ENCODE peak calls at places on chromosomes 2 and 18, in five cellular contexts. J is H7, B is omental fat pad, W is fibroblast of the conjunctiva, A is activated T-cell treated with anti-CD3 and anti-CD28 coated beads for 1 hour. F is an unnamed sample.
A peak's percentile ranks its signal among the peaks of the same experiment; 100 is the strongest.

GRCh38 chr2:9640403-9641104 is 9.8 kb upstream of the YWHAQ start:
- DNase-seq in B (no peak), J (no peak), W (no peak), A (no peak), F (no peak)

GRCh38 chr2:236061497-236061896 is 106.7 kb downstream of the GBX2 start:
- DNase-seq in J (peak; percentile 78), W (no peak), A (no peak), B (no peak), F (no peak)

GRCh38 chr2:71126957-71127356 is 3.1 kb downstream of the MCEE start:
- DNase-seq in W (no peak), J (no peak), B (no peak), A (no peak), F (no peak)

GRCh38 chr18:76209597-76209996 is 285.4 kb downstream of the ZNF516 start:
- DNase-seq in J (no peak), W (peak; percentile 17), A (no peak), B (no peak), F (no peak)

GRCh38 chr2:101002562-101003277 is 631 bp downstream of the RPL31 start:
- DNase-seq in A (no peak), J (no peak), B (no peak), W (no peak), F (no peak)

GRCh38 chr2:195600796-195601195 is 56.2 kb upstream of the SLC39A10 start:
- DNase-seq in W (no peak), A (no peak), B (no peak), J (no peak), F (no peak)

GRCh38 chr2:56500317-56500716 is 316.5 kb downstream of the CCDC85A start:
- DNase-seq in J (no peak), B (no peak), W (no peak), A (no peak), F (no peak)

GRCh38 chr2:238255636-238256035 is 15.8 kb upstream of the HES6 start:
- DNase-seq in A (no peak), W (no peak), B (no peak), J (no peak), F (no peak)

GRCh38 chr2:239667431-239667985 is 266.7 kb upstream of the HDAC4 start:
- DNase-seq in A (no peak), W (no peak), B (no peak), J (no peak), F (no peak)

GRCh38 chr2:133044556-133044955 is 374.6 kb upstream of the LYPD1 start:
- DNase-seq in B (no peak), A (no peak), J (no peak), W (no peak), F (no peak)

GRCh38 chr2:26018184-26018716 is 15.6 kb upstream of the RAB10 start:
- DNase-seq in J (peak; percentile 50), A (no peak), W (peak; percentile 79), B (peak; percentile 55), F (peak; percentile 47)

GRCh38 chr2:54149623-54150501 is 34.4 kb downstream of the ACYP2 start:
- DNase-seq in W (peak; percentile 33), J (no peak), A (no peak), B (no peak), F (no peak)

GRCh38 chr2:226656367-226656766 is 143.3 kb downstream of the IRS1 start:
- DNase-seq in W (no peak), B (no peak), A (no peak), J (no peak), F (no peak)

GRCh38 chr2:162989507-162989906 is 150.9 kb upstream of the KCNH7 start:
- DNase-seq in J (peak; percentile 1), A (no peak), B (no peak), W (no peak), F (no peak)

GRCh38 chr18:22713511-22713910 is 219.6 kb upstream of the RBBP8 start:
- DNase-seq in B (no peak), A (no peak), W (no peak), J (no peak), F (no peak)

GRCh38 chr2:218344090-218344754 is 12.4 kb upstream of the CATIP start:
- DNase-seq in W (no peak), A (no peak), J (peak; percentile 29), B (no peak), F (no peak)